ENCODE peak calls at places on chromosomes 11 and 22, in eight cellular contexts. One of them, this sample, is unnamed.

GRCh38 chr22:46972256-46972655 is 209.8 kb downstream of the TBC1D22A start:
- DNase-seq in CD4-positive, alpha-beta T cell: no peak
- DNase-seq in GM10248: no peak
- DNase-seq in progenitor cell of endocrine pancreas: no peak
- DNase-seq in BE2C: no peak
- DNase-seq in right atrium auricular region: no peak
- DNase-seq in fibroblast of lung: no peak
- DNase-seq in kidney epithelial cell: no peak
- DNase-seq in this sample: no peak

GRCh38 chr11:68946416-68947090 is 34.2 kb downstream of the MRGPRD start:
- DNase-seq in CD4-positive, alpha-beta T cell: no peak
- DNase-seq in progenitor cell of endocrine pancreas: no peak
- DNase-seq in GM10248: no peak
- DNase-seq in fibroblast of lung: peak; percentile 92
- DNase-seq in right atrium auricular region: peak; percentile 59
- DNase-seq in BE2C: no peak
- DNase-seq in kidney epithelial cell: peak; percentile 56
- DNase-seq in this sample: no peak

GRCh38 chr11:110582728-110583432 is 129.4 kb downstream of the ARHGAP20 start:
- DNase-seq in fibroblast of lung: no peak
- DNase-seq in kidney epithelial cell: no peak
- DNase-seq in GM10248: no peak
- DNase-seq in BE2C: no peak
- DNase-seq in right atrium auricular region: no peak
- DNase-seq in progenitor cell of endocrine pancreas: no peak
- DNase-seq in CD4-positive, alpha-beta T cell: no peak
- DNase-seq in this sample: no peak

GRCh38 chr11:123253909-123254308 is 58.9 kb upstream of the CLMP start:
- DNase-seq in right atrium auricular region: no peak
- DNase-seq in progenitor cell of endocrine pancreas: no peak
- DNase-seq in fibroblast of lung: peak; percentile 90
- DNase-seq in kidney epithelial cell: no peak
- DNase-seq in GM10248: no peak
- DNase-seq in BE2C: no peak
- DNase-seq in CD4-positive, alpha-beta T cell: no peak
- DNase-seq in this sample: no peak

GRCh38 chr11:15841898-15842297 is 514.4 kb downstream of the SOX6 start:
- DNase-seq in progenitor cell of endocrine pancreas: no peak
- DNase-seq in kidney epithelial cell: no peak
- DNase-seq in GM10248: no peak
- DNase-seq in right atrium auricular region: no peak
- DNase-seq in BE2C: peak; percentile 42
- DNase-seq in CD4-positive, alpha-beta T cell: no peak
- DNase-seq in fibroblast of lung: no peak
- DNase-seq in this sample: no peak

GRCh38 chr11:69217276-69218105 is 61.8 kb downstream of the SMIM38 start:
- DNase-seq in kidney epithelial cell: no peak
- DNase-seq in progenitor cell of endocrine pancreas: peak; percentile 7
- DNase-seq in CD4-positive, alpha-beta T cell: no peak
- DNase-seq in BE2C: no peak
- DNase-seq in fibroblast of lung: peak; percentile 6
- DNase-seq in GM10248: no peak
- DNase-seq in right atrium auricular region: no peak
- DNase-seq in this sample: no peak

GRCh38 chr11:42571486-42572230 is 740.1 kb upstream of the API5 start:
- DNase-seq in fibroblast of lung: no peak
- DNase-seq in BE2C: no peak
- DNase-seq in right atrium auricular region: no peak
- DNase-seq in progenitor cell of endocrine pancreas: no peak
- DNase-seq in CD4-positive, alpha-beta T cell: no peak
- DNase-seq in kidney epithelial cell: no peak
- DNase-seq in GM10248: no peak
- DNase-seq in this sample: no peak

GRCh38 chr11:114392735-114393667 is 7.3 kb downstream of the C11orf71 start:
- DNase-seq in CD4-positive, alpha-beta T cell: no peak
- DNase-seq in GM10248: no peak
- DNase-seq in BE2C: no peak
- DNase-seq in progenitor cell of endocrine pancreas: no peak
- DNase-seq in right atrium auricular region: no peak
- DNase-seq in kidney epithelial cell: no peak
- DNase-seq in fibroblast of lung: no peak
- DNase-seq in this sample: no peak

GRCh38 chr22:50576806-50577696 is 1.2 kb downstream of the CPT1B start:
- DNase-seq in GM10248: no peak
- DNase-seq in progenitor cell of endocrine pancreas: no peak
- DNase-seq in CD4-positive, alpha-beta T cell: no peak
- DNase-seq in fibroblast of lung: no peak
- DNase-seq in right atrium auricular region: no peak
- DNase-seq in kidney epithelial cell: no peak
- DNase-seq in BE2C: no peak
- DNase-seq in this sample: no peak

GRCh38 chr22:37906364-37907008 is 389 bp downstream of the MICALL1 start:
- DNase-seq in progenitor cell of endocrine pancreas: no peak
- DNase-seq in CD4-positive, alpha-beta T cell: no peak
- DNase-seq in kidney epithelial cell: no peak
- DNase-seq in BE2C: no peak
- DNase-seq in right atrium auricular region: no peak
- DNase-seq in GM10248: peak; percentile 75
- DNase-seq in fibroblast of lung: no peak
- DNase-seq in this sample: no peak

GRCh38 chr11:2186669-2187266 is 15.2 kb upstream of the TH start:
- DNase-seq in BE2C: peak; percentile 67
- DNase-seq in CD4-positive, alpha-beta T cell: peak; percentile 11
- DNase-seq in right atrium auricular region: no peak
- DNase-seq in fibroblast of lung: no peak
- DNase-seq in GM10248: no peak
- DNase-seq in kidney epithelial cell: no peak
- DNase-seq in progenitor cell of endocrine pancreas: no peak
- DNase-seq in this sample: no peak

GRCh38 chr22:19598054-19598855 is 74.0 kb upstream of the CLDN5 start:
- DNase-seq in kidney epithelial cell: no peak
- DNase-seq in BE2C: no peak
- DNase-seq in GM10248: no peak
- DNase-seq in fibroblast of lung: no peak
- DNase-seq in CD4-positive, alpha-beta T cell: no peak
- DNase-seq in right atrium auricular region: no peak
- DNase-seq in progenitor cell of endocrine pancreas: no peak
- DNase-seq in this sample: no peak

GRCh38 chr22:20567371-20567847 is 60.0 kb downstream of the MED15 start:
- DNase-seq in CD4-positive, alpha-beta T cell: no peak
- DNase-seq in kidney epithelial cell: no peak
- DNase-seq in GM10248: no peak
- DNase-seq in fibroblast of lung: no peak
- DNase-seq in progenitor cell of endocrine pancreas: no peak
- DNase-seq in right atrium auricular region: no peak
- DNase-seq in BE2C: no peak
- DNase-seq in this sample: no peak

GRCh38 chr11:69122642-69123431 is 32.9 kb upstream of the SMIM38 start:
- DNase-seq in CD4-positive, alpha-beta T cell: no peak
- DNase-seq in BE2C: no peak
- DNase-seq in GM10248: peak; percentile 73
- DNase-seq in progenitor cell of endocrine pancreas: peak; percentile 70
- DNase-seq in right atrium auricular region: peak; percentile 74
- DNase-seq in kidney epithelial cell: peak; percentile 86
- DNase-seq in fibroblast of lung: peak; percentile 58
- DNase-seq in this sample: no peak

GRCh38 chr11:58788355-58789023 is 56.0 kb downstream of the GLYATL2 start:
- DNase-seq in CD4-positive, alpha-beta T cell: peak; percentile 14
- DNase-seq in fibroblast of lung: peak; percentile 38
- DNase-seq in progenitor cell of endocrine pancreas: no peak
- DNase-seq in BE2C: peak; percentile 28
- DNase-seq in kidney epithelial cell: no peak
- DNase-seq in right atrium auricular region: no peak
- DNase-seq in GM10248: peak; percentile 44
- DNase-seq in this sample: no peak

GRCh38 chr22:28905433-28905832 is 22.1 kb downstream of the ZNRF3 start:
- DNase-seq in fibroblast of lung: no peak
- DNase-seq in right atrium auricular region: no peak
- DNase-seq in GM10248: no peak
- DNase-seq in kidney epithelial cell: no peak
- DNase-seq in BE2C: no peak
- DNase-seq in progenitor cell of endocrine pancreas: no peak
- DNase-seq in CD4-positive, alpha-beta T cell: no peak
- DNase-seq in this sample: no peak

GRCh38 chr11:8384199-8384821 is 120.6 kb upstream of the LMO1 start:
- DNase-seq in kidney epithelial cell: peak; percentile 86
- DNase-seq in CD4-positive, alpha-beta T cell: no peak
- DNase-seq in progenitor cell of endocrine pancreas: no peak
- DNase-seq in fibroblast of lung: peak; percentile 42
- DNase-seq in GM10248: no peak
- DNase-seq in right atrium auricular region: no peak
- DNase-seq in BE2C: no peak
- DNase-seq in this sample: no peak

GRCh38 chr11:57049749-57050148 is 61.0 kb downstream of the OR5AK2 start:
- DNase-seq in CD4-positive, alpha-beta T cell: no peak
- DNase-seq in kidney epithelial cell: no peak
- DNase-seq in right atrium auricular region: no peak
- DNase-seq in progenitor cell of endocrine pancreas: no peak
- DNase-seq in BE2C: no peak
- DNase-seq in GM10248: no peak
- DNase-seq in fibroblast of lung: no peak
- DNase-seq in this sample: no peak

GRCh38 chr22:46148885-46149492 is 1.3 kb upstream of the PPARA start:
- DNase-seq in BE2C: no peak
- DNase-seq in progenitor cell of endocrine pancreas: no peak
- DNase-seq in CD4-positive, alpha-beta T cell: no peak
- DNase-seq in kidney epithelial cell: no peak
- DNase-seq in fibroblast of lung: no peak
- DNase-seq in GM10248: no peak
- DNase-seq in right atrium auricular region: no peak
- DNase-seq in this sample: no peak

DNA sequence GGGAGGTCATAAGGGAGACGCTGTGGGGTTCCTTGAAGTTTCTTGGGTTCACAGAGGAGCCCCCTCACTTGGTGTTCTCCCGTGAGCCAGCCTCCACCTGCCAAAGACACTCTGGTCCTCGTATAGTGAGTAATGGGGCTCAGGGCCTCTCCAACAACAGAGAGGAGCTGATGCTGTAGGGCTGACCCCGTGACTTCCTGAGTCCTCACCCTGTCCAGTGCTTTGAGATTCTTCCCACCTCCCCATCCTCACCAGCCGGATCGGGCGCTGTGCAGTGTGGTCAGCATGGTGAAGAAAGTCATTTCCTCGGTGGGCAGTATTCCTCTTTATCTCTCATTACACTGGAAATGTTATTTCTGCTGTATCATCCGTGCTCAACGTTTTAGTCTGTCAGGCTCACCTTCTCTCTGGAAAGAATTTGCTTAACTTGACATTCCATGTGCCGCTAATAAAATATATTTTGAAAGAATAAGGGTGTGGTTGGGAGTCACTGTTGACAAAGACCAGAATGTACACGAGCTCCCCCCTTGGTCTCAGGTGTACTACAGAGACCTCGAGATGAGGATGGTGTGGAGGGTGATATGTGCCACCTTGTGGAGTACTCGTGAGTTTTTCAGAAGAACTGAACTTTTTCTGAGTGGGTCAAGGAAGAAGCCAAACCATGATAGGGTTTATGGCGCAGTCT is 25.7 kb upstream of the SCGB1A1 start:
- DNase-seq in kidney epithelial cell: no peak
- DNase-seq in right atrium auricular region: no peak
- DNase-seq in CD4-positive, alpha-beta T cell: no peak
- DNase-seq in fibroblast of lung: no peak
- DNase-seq in BE2C: no peak
- DNase-seq in progenitor cell of endocrine pancreas: no peak
- DNase-seq in GM10248: peak; percentile 30
- DNase-seq in this sample: no peak
- TF ChIP-seq CTCF in kidney epithelial cell: peak; percentile 33
- TF ChIP-seq CTCF in right atrium auricular region: no peak
- TF ChIP-seq CTCF in CD4-positive, alpha-beta T cell: peak; percentile 44
- TF ChIP-seq CTCF in fibroblast of lung: no peak
- TF ChIP-seq CTCF in BE2C: peak; percentile 23
- TF ChIP-seq CTCF in progenitor cell of endocrine pancreas: peak; percentile 25
- TF ChIP-seq CTCF in GM10248: no peak
- TF ChIP-seq CTCF in this sample: peak; percentile 19

GRCh38 chr11:17735823-17736772 is 1.5 kb downstream of the KCNC1 start:
- DNase-seq in fibroblast of lung: no peak
- DNase-seq in kidney epithelial cell: no peak
- DNase-seq in GM10248: no peak
- DNase-seq in BE2C: peak; percentile 43
- DNase-seq in progenitor cell of endocrine pancreas: no peak
- DNase-seq in CD4-positive, alpha-beta T cell: no peak
- DNase-seq in right atrium auricular region: no peak
- DNase-seq in this sample: no peak
- TF ChIP-seq CTCF in fibroblast of lung: peak; percentile 5
- TF ChIP-seq CTCF in kidney epithelial cell: no peak
- TF ChIP-seq CTCF in GM10248: no peak
- TF ChIP-seq CTCF in BE2C: peak; percentile 38
- TF ChIP-seq CTCF in progenitor cell of endocrine pancreas: peak; percentile 50
- TF ChIP-seq CTCF in CD4-positive, alpha-beta T cell: no peak
- TF ChIP-seq CTCF in right atrium auricular region: no peak
- TF ChIP-seq CTCF in this sample: peak; percentile 21

DNA sequence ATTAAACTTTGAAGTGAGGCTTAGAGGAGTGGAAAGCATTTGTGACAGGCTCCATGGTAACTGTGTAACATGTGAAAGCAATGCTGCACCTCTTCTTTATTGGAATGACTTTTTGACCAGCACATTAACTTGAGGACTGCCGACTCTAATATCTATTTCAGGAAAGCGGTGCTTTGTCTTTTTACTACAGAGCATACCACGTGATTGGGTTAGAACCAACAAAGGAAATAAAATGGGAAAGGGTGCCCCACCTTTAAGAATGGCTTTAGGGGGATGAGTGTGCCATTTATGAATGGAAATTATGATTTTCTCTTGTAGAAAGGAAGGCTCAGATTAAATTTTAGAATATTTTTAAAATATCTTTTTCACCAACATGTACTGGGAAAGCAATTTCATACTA is 57.3 kb upstream of the VPREB1 start:
- DNase-seq in fibroblast of lung: no peak
- DNase-seq in kidney epithelial cell: no peak
- DNase-seq in CD4-positive, alpha-beta T cell: no peak
- DNase-seq in BE2C: no peak
- DNase-seq in right atrium auricular region: no peak
- DNase-seq in GM10248: no peak
- DNase-seq in progenitor cell of endocrine pancreas: no peak
- DNase-seq in this sample: no peak
- TF ChIP-seq CTCF in fibroblast of lung: no peak
- TF ChIP-seq CTCF in kidney epithelial cell: no peak
- TF ChIP-seq CTCF in CD4-positive, alpha-beta T cell: no peak
- TF ChIP-seq CTCF in BE2C: no peak
- TF ChIP-seq CTCF in right atrium auricular region: no peak
- TF ChIP-seq CTCF in GM10248: no peak
- TF ChIP-seq CTCF in progenitor cell of endocrine pancreas: no peak
- TF ChIP-seq CTCF in this sample: no peak

GRCh38 chr11:87101956-87102355 is 64.2 kb downstream of the TMEM135 start:
- DNase-seq in fibroblast of lung: no peak
- DNase-seq in right atrium auricular region: no peak
- DNase-seq in CD4-positive, alpha-beta T cell: no peak
- DNase-seq in kidney epithelial cell: no peak
- DNase-seq in progenitor cell of endocrine pancreas: no peak
- DNase-seq in GM10248: no peak
- DNase-seq in BE2C: no peak
- DNase-seq in this sample: no peak

GRCh38 chr11:87092159-87092558 is 54.4 kb downstream of the TMEM135 start:
- DNase-seq in BE2C: no peak
- DNase-seq in CD4-positive, alpha-beta T cell: no peak
- DNase-seq in fibroblast of lung: peak; percentile 67
- DNase-seq in kidney epithelial cell: no peak
- DNase-seq in GM10248: no peak
- DNase-seq in right atrium auricular region: no peak
- DNase-seq in progenitor cell of endocrine pancreas: no peak
- DNase-seq in this sample: no peak

GRCh38 chr11:87092567-87092966 is 54.8 kb downstream of the TMEM135 start:
- DNase-seq in progenitor cell of endocrine pancreas: no peak
- DNase-seq in GM10248: no peak
- DNase-seq in CD4-positive, alpha-beta T cell: no peak
- DNase-seq in fibroblast of lung: no peak
- DNase-seq in right atrium auricular region: no peak
- DNase-seq in BE2C: no peak
- DNase-seq in kidney epithelial cell: no peak
- DNase-seq in this sample: no peak

GRCh38 chr11:87097582-87097981 is 59.8 kb downstream of the TMEM135 start:
- DNase-seq in GM10248: peak; percentile 66
- DNase-seq in BE2C: peak; percentile 69
- DNase-seq in fibroblast of lung: peak; percentile 29
- DNase-seq in right atrium auricular region: no peak
- DNase-seq in kidney epithelial cell: no peak
- DNase-seq in progenitor cell of endocrine pancreas: no peak
- DNase-seq in CD4-positive, alpha-beta T cell: no peak
- DNase-seq in this sample: peak; percentile 18
- TF ChIP-seq CTCF in GM10248: peak; percentile 49
- TF ChIP-seq CTCF in BE2C: peak; percentile 90
- TF ChIP-seq CTCF in fibroblast of lung: peak; percentile 80
- TF ChIP-seq CTCF in right atrium auricular region: peak; percentile 61
- TF ChIP-seq CTCF in kidney epithelial cell: peak; percentile 63
- TF ChIP-seq CTCF in progenitor cell of endocrine pancreas: peak; percentile 66
- TF ChIP-seq CTCF in CD4-positive, alpha-beta T cell: peak; percentile 65
- TF ChIP-seq CTCF in this sample: peak; percentile 64

This sample was measured in D721Med.